ENCODE peak calls at places on chromosome 5, in seven cellular contexts. Q is AG08395; W is upper lobe of right lung; R is CD4-positive, alpha-beta T cell; J is GM18507; Z is T-helper 2 cell; L is nephron progenitor cell. M is an unnamed sample.

GRCh38 chr5:175795959-175796358 is 75.4 kb upstream of the CPLX2 start:
- DNase-seq in W (no peak), Z (no peak), L (no peak), J (no peak), Q (no peak), R (no peak), M (no peak)

GRCh38 chr5:72608297-72608696 is 101.1 kb upstream of the ZNF366 start:
- DNase-seq in Q (peak), L (no peak), W (no peak), R (no peak), Z (no peak), J (no peak), M (no peak)

GRCh38 chr5:80757290-80757689 is 102.5 kb upstream of the DHFR start:
- DNase-seq in W (no peak), Z (peak), L (no peak), Q (no peak), J (no peak), R (no peak), M (no peak)

GRCh38 chr5:72109625-72110024 is 2.4 kb downstream of the MAP1B start:
- DNase-seq in Q (no peak), Z (no peak), R (no peak), W (no peak), L (peak), J (no peak), M (no peak)

GRCh38 chr5:65141487-65141886 is 340.2 kb downstream of the ADAMTS6 start:
- DNase-seq in Q (no peak), R (no peak), L (no peak), W (no peak), J (no peak), Z (no peak), M (no peak)

GRCh38 chr5:40798012-40798855 is at the start of gene PRKAA1:
- DNase-seq in R (peak), W (peak), L (peak), Z (peak), J (peak), Q (peak), M (peak)

GRCh38 chr5:136819526-136820302 is 454.4 kb upstream of the TRPC7 start:
- DNase-seq in J (no peak), W (no peak), R (no peak), Z (no peak), Q (no peak), L (no peak), M (no peak)

GRCh38 chr5:173633304-173633703 is 16.9 kb upstream of the BOD1 start:
- DNase-seq in L (no peak), Z (no peak), Q (no peak), R (no peak), J (no peak), W (no peak), M (no peak)

GRCh38 chr5:96565843-96566242 is 96.3 kb upstream of the CAST start:
- DNase-seq in Q (peak), J (no peak), Z (peak), W (no peak), L (no peak), R (no peak), M (no peak)

GRCh38 chr5:16467363-16468219 is 2.0 kb upstream of the ZNF622 start:
- DNase-seq in Q (peak), L (no peak), R (no peak), Z (peak), J (no peak), W (no peak), M (no peak)

GRCh38 chr5:54311178-54311811 is 922 bp upstream of the ARL15 start:
- DNase-seq in L (no peak), Z (peak), J (no peak), R (no peak), Q (no peak), W (no peak), M (no peak)

GRCh38 chr5:111704452-111705085 is 52.4 kb downstream of the NREP start:
- DNase-seq in W (no peak), J (no peak), R (no peak), Z (peak), Q (no peak), L (no peak), M (no peak)

GRCh38 chr5:153905214-153905613 is 133.5 kb downstream of the FAM114A2 start:
- DNase-seq in Q (no peak), Z (no peak), L (no peak), R (no peak), J (no peak), W (no peak), M (no peak)

GRCh38 chr5:104179057-104179456 is 616.5 kb upstream of the NUDT12 start:
- DNase-seq in Q (peak), L (peak), J (no peak), R (no peak), Z (peak), W (no peak), M (no peak)

GRCh38 chr5:90390933-90391332 is 18.6 kb downstream of the CETN3 start:
- DNase-seq in W (no peak), L (no peak), Q (peak), J (no peak), R (no peak), Z (no peak), M (no peak)

GRCh38 chr5:2901096-2901495 is 149.6 kb upstream of the IRX2 start:
- DNase-seq in Q (no peak), L (no peak), R (no peak), Z (no peak), J (no peak), W (no peak), M (no peak)

M was measured in cardiac septum.